ENCODE peak calls at places on chromosome 2, in four cellular contexts. P is naive thymus-derived CD4-positive, alpha-beta T cell; O is hepatocyte; E is CD4-positive, CD25-positive, alpha-beta regulatory T cell. Y is an unnamed sample.

GRCh38 chr2:10398496-10398895 is 49.6 kb downstream of the ODC1 start:
- DNase-seq in P (no peak), O (no peak), E (no peak), Y (no peak)

GRCh38 chr2:126990200-126990599 is 91.5 kb downstream of the TEX51 start:
- DNase-seq in P (no peak), O (no peak), E (no peak), Y (no peak)

GRCh38 chr2:59694176-59694575 is 859.3 kb downstream of the BCL11A start:
- DNase-seq in P (no peak), O (no peak), E (no peak), Y (no peak)

GRCh38 chr2:178391701-178392100 is 59.3 kb downstream of the PRKRA start:
- DNase-seq in P (no peak), O (no peak), E (no peak), Y (no peak)

GRCh38 chr2:17959833-17960232 is 81.4 kb downstream of the KCNS3 start:
- DNase-seq in P (no peak), O (no peak), E (no peak), Y (no peak)

GRCh38 chr2:127188797-127189196 is 31.3 kb downstream of the CYP27C1 start:
- DNase-seq in P (no peak), O (no peak), E (no peak), Y (no peak)

GRCh38 chr2:168146892-168147810 is 100.2 kb downstream of the STK39 start:
- DNase-seq in P (no peak), O (no peak), E (no peak), Y (no peak)

GRCh38 chr2:127027715-127028114 is 79.2 kb downstream of the BIN1 start:
- DNase-seq in P (no peak), O (no peak), E (no peak), Y (no peak)

GRCh38 chr2:200703132-200703925 is 108.4 kb upstream of the BZW1 start:
- DNase-seq in P (no peak), O (peak), E (peak), Y (peak)

Y was measured in central memory CD4-positive, alpha-beta T cell.